ENCODE peak calls at places on chromosomes 2 and 18, in nine cellular contexts. P is cerebellum; A is WTC11; V is central memory CD4-positive, alpha-beta T cell; C is A172; W is posterior cingulate gyrus; R is T-cell; O is GM03348; K is NCI-H2107. Y is an unnamed sample.

GRCh38 chr2:123659120-123659519 is 366.0 kb upstream of the CNTNAP5 start:
- DNase-seq in P (no peak), K (no peak), V (no peak), O (no peak), W (no peak), R (no peak), C (no peak), A (no peak), Y (no peak)

GRCh38 chr2:201396595-201396994 is 39.5 kb upstream of the FLACC1 start:
- DNase-seq in R (no peak), C (peak), W (no peak), O (no peak), P (no peak), A (no peak), V (no peak), K (no peak), Y (no peak)

GRCh38 chr18:69265661-69266060 is 135.0 kb upstream of the DOK6 start:
- DNase-seq in A (no peak), R (no peak), K (no peak), C (no peak), V (no peak), O (peak), W (no peak), P (no peak), Y (no peak)

GRCh38 chr2:199932312-199932855 is 21.3 kb downstream of the C2orf69 start:
- DNase-seq in P (peak), K (no peak), A (no peak), W (peak), O (no peak), R (no peak), V (no peak), C (peak), Y (no peak)

GRCh38 chr18:47968721-47969120 is 38.3 kb upstream of the SMAD2 start:
- DNase-seq in P (no peak), A (no peak), W (no peak), R (no peak), C (peak), V (no peak), K (no peak), O (peak), Y (no peak)

GRCh38 chr18:70659026-70659726 is 370.3 kb downstream of the SOCS6 start:
- DNase-seq in R (peak), A (no peak), K (no peak), W (no peak), V (peak), O (no peak), C (no peak), P (no peak), Y (no peak)

GRCh38 chr18:23629444-23629946 is 33.2 kb downstream of the ANKRD29 start:
- DNase-seq in V (no peak), P (no peak), C (no peak), K (no peak), O (no peak), A (no peak), W (no peak), R (no peak), Y (no peak)

GRCh38 chr2:95333888-95334338 is 36.8 kb downstream of the KCNIP3 start:
- DNase-seq in K (no peak), P (no peak), V (no peak), O (peak), C (peak), R (no peak), W (peak), A (no peak), Y (peak)

GRCh38 chr2:25257032-25257455 is 84.7 kb downstream of the DNMT3A start:
- DNase-seq in O (no peak), C (peak), A (no peak), R (no peak), K (no peak), W (peak), P (peak), V (no peak), Y (peak)